ENCODE peak calls at places on chromosome 9, in seven cellular contexts. H, N, U, I, W, C and K are unnamed samples.

GRCh38 chr9:133971121-133971951 is 20.8 kb downstream of the VAV2 start:
- DNase-seq in I (no peak), H (no peak), C (no peak), W (peak; percentile 35), U (no peak), N (peak; percentile 61), K (no peak)

GRCh38 chr9:109771084-109771483 is 8.9 kb upstream of the PALM2AKAP2 start:
- DNase-seq in I (no peak), W (no peak), H (peak; percentile 26), C (peak; percentile 58), U (peak; percentile 35), N (no peak), K (no peak)

GRCh38 chr9:101445353-101446029 is 9.9 kb upstream of the ALDOB start:
- DNase-seq in I (no peak), H (no peak), C (peak; percentile 26), U (no peak), W (no peak), N (no peak), K (no peak)

GRCh38 chr9:128149951-128150593 is 819 bp downstream of the LCN2 start:
- DNase-seq in W (peak; percentile 44), N (peak; percentile 55), C (no peak), I (no peak), H (no peak), U (no peak), K (no peak)

GRCh38 chr9:124218438-124219289 is 39.1 kb upstream of the NEK6 start:
- DNase-seq in C (peak; percentile 28), I (no peak), N (peak; percentile 89), U (peak; percentile 68), W (peak; percentile 53), H (peak; percentile 40), K (peak; percentile 26)

GRCh38 chr9:18568969-18569368 is 95.0 kb downstream of the ADAMTSL1 start:
- DNase-seq in I (no peak), C (peak; percentile 65), U (peak; percentile 74), W (no peak), H (no peak), N (no peak), K (no peak)

GRCh38 chr9:107566596-107566995 is 77.0 kb upstream of the KLF4 start:
- DNase-seq in N (no peak), U (no peak), H (no peak), W (no peak), I (no peak), C (peak; percentile 70), K (no peak)

GRCh38 chr9:32384002-32384363 is 460 bp upstream of the ACO1 start:
- DNase-seq in N (no peak), H (no peak), U (no peak), W (no peak), I (no peak), C (no peak), K (no peak)

GRCh38 chr9:127733609-127734008 is 1.5 kb downstream of the TOR2A start:
- DNase-seq in N (no peak), I (no peak), C (no peak), W (no peak), U (no peak), H (no peak), K (no peak)

GRCh38 chr9:37165644-37166043 is 45.3 kb downstream of the ZCCHC7 start:
- DNase-seq in N (no peak), H (no peak), I (no peak), U (no peak), W (no peak), C (no peak), K (no peak)

GRCh38 chr9:5269249-5269715 is 35.2 kb downstream of the RLN2 start:
- DNase-seq in C (no peak), W (no peak), U (peak; percentile 2), H (peak; percentile 20), N (no peak), I (no peak), K (no peak)

GRCh38 chr9:127683723-127684122 is 23.1 kb upstream of the CFAP157 start:
- DNase-seq in I (no peak), U (peak; percentile 81), W (no peak), N (no peak), C (peak; percentile 34), H (peak; percentile 87), K (no peak)

GRCh38 chr9:95720496-95720895 is 155.0 kb upstream of the ERCC6L2 start:
- DNase-seq in U (no peak), I (no peak), H (no peak), C (no peak), N (no peak), W (no peak), K (no peak)

GRCh38 chr9:97963232-97963631 is 19.9 kb upstream of the ANP32B start:
- DNase-seq in H (no peak), U (no peak), N (no peak), C (no peak), I (no peak), W (no peak), K (no peak)

GRCh38 chr9:4985376-4986266 is 549 bp downstream of the JAK2 start:
- DNase-seq in I (peak; percentile 27), N (peak; percentile 83), W (peak; percentile 60), U (peak; percentile 65), H (peak; percentile 28), C (peak; percentile 48), K (no peak)

GRCh38 chr9:37801287-37801850 is 772 bp downstream of the DCAF10 start:
- DNase-seq in C (peak; percentile 24), H (peak; percentile 10), U (peak; percentile 61), W (peak; percentile 57), I (no peak), N (peak; percentile 91), K (no peak)

GRCh38 chr9:132546148-132547051 is 36.0 kb upstream of the BARHL1 start:
- DNase-seq in C (peak; percentile 25), U (peak; percentile 32), W (peak; percentile 51), H (no peak), N (no peak), I (no peak), K (no peak)
- TF ChIP-seq CTCF in C (peak; percentile 26), U (peak; percentile 27), W (peak; percentile 7), H (peak; percentile 51), N (no peak), I (no peak), K (no peak)

GRCh38 chr9:119963258-119963797 is 594.1 kb upstream of the BRINP1 start:
- DNase-seq in C (peak; percentile 5), N (no peak), W (no peak), I (no peak), U (peak; percentile 80), H (peak; percentile 87), K (no peak)

GRCh38 chr9:119963798-119964372 is 594.6 kb upstream of the BRINP1 start:
- DNase-seq in C (peak; percentile 65), U (peak; percentile 82), N (no peak), I (no peak), W (no peak), H (peak; percentile 89), K (no peak)

GRCh38 chr9:119959846-119960545 is 590.8 kb upstream of the BRINP1 start:
- DNase-seq in N (no peak), I (no peak), C (no peak), H (no peak), U (no peak), W (no peak), K (no peak)

GRCh38 chr9:119961774-119962408 is 592.7 kb upstream of the BRINP1 start:
- DNase-seq in H (peak; percentile 31), C (peak; percentile 26), N (no peak), U (peak; percentile 33), I (no peak), W (peak; percentile 48), K (no peak)
- TF ChIP-seq CTCF in H (peak; percentile 91), C (peak; percentile 62), N (no peak), U (peak; percentile 69), I (no peak), W (peak; percentile 66), K (no peak)

GRCh38 chr9:20409321-20410092 is 212.8 kb downstream of the MLLT3 start:
- DNase-seq in N (no peak), C (no peak), H (no peak), W (no peak), U (no peak), I (no peak), K (no peak)

GRCh38 chr9:20406344-20406743 is 216.0 kb downstream of the MLLT3 start:
- DNase-seq in H (no peak), I (no peak), C (no peak), W (no peak), U (no peak), N (no peak), K (no peak)

GRCh38 chr9:20405086-20405485 is 217.2 kb downstream of the MLLT3 start:
- DNase-seq in I (no peak), W (no peak), N (no peak), H (no peak), C (peak; percentile 7), U (peak; percentile 19), K (no peak)

GRCh38 chr9:20407013-20407412 is 215.3 kb downstream of the MLLT3 start:
- DNase-seq in C (no peak), N (no peak), I (no peak), W (no peak), U (peak; percentile 21), H (no peak), K (no peak)

GRCh38 chr9:20408513-20408912 is 213.8 kb downstream of the MLLT3 start:
- DNase-seq in C (no peak), U (no peak), I (no peak), W (no peak), N (no peak), H (no peak), K (no peak)
- TF ChIP-seq CTCF in C (no peak), U (no peak), I (no peak), W (no peak), N (no peak), H (no peak), K (no peak)

DNA sequence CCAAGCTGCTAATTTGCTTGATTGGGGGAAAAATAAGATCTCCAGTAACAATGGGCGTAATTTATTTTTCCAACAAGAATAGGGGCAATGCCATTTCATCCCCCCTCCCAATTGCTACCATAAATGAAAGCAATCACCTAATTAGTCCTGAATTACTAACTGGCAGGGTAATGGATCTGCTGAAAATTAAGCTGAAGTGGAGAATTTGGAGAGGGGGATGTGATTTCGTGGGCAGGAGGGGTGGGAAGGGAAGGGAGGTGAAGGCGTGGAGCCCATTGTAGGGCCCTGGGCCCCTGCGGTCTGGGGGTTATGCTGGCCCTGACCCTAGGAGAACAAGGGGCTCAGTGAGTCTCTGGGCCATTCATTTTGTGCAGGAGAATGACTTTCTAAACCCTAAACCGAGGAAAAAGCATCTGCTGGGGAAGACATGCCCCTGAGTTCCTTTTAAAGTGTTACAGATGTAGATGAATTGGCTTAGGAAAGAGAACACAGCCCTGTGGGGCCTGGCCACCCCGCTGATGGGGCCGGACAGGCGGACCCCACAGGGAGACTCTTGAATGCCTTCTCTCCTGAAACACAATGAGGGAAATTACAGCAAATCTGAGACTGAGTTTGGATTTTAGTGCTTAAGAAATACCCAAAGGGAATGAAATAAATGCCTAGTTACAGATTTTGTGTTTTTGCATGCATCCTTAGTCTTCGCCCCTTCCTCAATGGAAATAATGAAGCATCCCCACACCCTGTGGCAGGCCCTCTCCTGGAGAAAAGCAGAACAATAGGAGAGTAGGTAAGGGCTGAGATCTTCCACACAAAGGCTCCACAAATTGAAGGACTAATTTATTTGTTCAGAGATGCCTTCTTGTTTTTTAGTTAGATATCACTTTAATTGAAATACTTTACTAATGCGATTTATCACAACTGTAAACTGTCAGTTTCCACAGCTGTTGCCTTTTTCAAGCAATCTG is 143.2 kb downstream of the PSAT1 start:
- DNase-seq in U (peak; percentile 6), I (no peak), H (no peak), N (no peak), C (no peak), W (no peak), K (no peak)
- TF ChIP-seq CTCF in U (no peak), I (no peak), H (peak; percentile 47), N (no peak), C (no peak), W (no peak), K (no peak)